ENCODE peak calls at places on chromosomes 7 and 10, in nine cellular contexts. One of them, this sample, is unnamed.

GRCh38 chr7:94491410-94491809 is 18.2 kb upstream of the CASD1 start:
- DNase-seq in Peyer's patch: no peak
- DNase-seq in MM.1S: no peak
- DNase-seq in fibroblast of mammary gland: no peak
- DNase-seq in BE2C: no peak
- DNase-seq in right lobe of liver: no peak
- DNase-seq in left ventricle myocardium inferior: no peak
- DNase-seq in fibroblast of villous mesenchyme: no peak
- DNase-seq in spleen: no peak
- DNase-seq in this sample: no peak

GRCh38 chr10:132729810-132730565 is 56.0 kb downstream of the NKX6-2 start:
- DNase-seq in BE2C: peak
- DNase-seq in Peyer's patch: no peak
- DNase-seq in spleen: no peak
- DNase-seq in fibroblast of mammary gland: no peak
- DNase-seq in right lobe of liver: no peak
- DNase-seq in fibroblast of villous mesenchyme: no peak
- DNase-seq in left ventricle myocardium inferior: no peak
- DNase-seq in MM.1S: no peak
- DNase-seq in this sample: no peak

GRCh38 chr10:59817806-59818205 is 64.6 kb upstream of the MRLN start:
- DNase-seq in left ventricle myocardium inferior: no peak
- DNase-seq in BE2C: peak
- DNase-seq in fibroblast of villous mesenchyme: no peak
- DNase-seq in MM.1S: no peak
- DNase-seq in fibroblast of mammary gland: peak
- DNase-seq in Peyer's patch: no peak
- DNase-seq in spleen: no peak
- DNase-seq in right lobe of liver: no peak
- DNase-seq in this sample: peak

GRCh38 chr7:132134814-132135445 is 441.3 kb downstream of the PLXNA4 start:
- DNase-seq in Peyer's patch: no peak
- DNase-seq in fibroblast of villous mesenchyme: no peak
- DNase-seq in left ventricle myocardium inferior: no peak
- DNase-seq in spleen: peak
- DNase-seq in fibroblast of mammary gland: no peak
- DNase-seq in BE2C: no peak
- DNase-seq in right lobe of liver: no peak
- DNase-seq in MM.1S: no peak
- DNase-seq in this sample: no peak

GRCh38 chr10:93495654-93496321 is 624 bp upstream of the CEP55 start:
- DNase-seq in fibroblast of mammary gland: peak
- DNase-seq in spleen: peak
- DNase-seq in Peyer's patch: peak
- DNase-seq in right lobe of liver: peak
- DNase-seq in left ventricle myocardium inferior: no peak
- DNase-seq in MM.1S: no peak
- DNase-seq in fibroblast of villous mesenchyme: no peak
- DNase-seq in BE2C: peak
- DNase-seq in this sample: no peak

GRCh38 chr10:101839421-101840063 is 4.1 kb downstream of the KCNIP2 start:
- DNase-seq in Peyer's patch: peak
- DNase-seq in BE2C: peak
- DNase-seq in MM.1S: no peak
- DNase-seq in left ventricle myocardium inferior: peak
- DNase-seq in fibroblast of villous mesenchyme: no peak
- DNase-seq in spleen: peak
- DNase-seq in right lobe of liver: peak
- DNase-seq in fibroblast of mammary gland: peak
- DNase-seq in this sample: peak

GRCh38 chr7:30795161-30795943 is 24.1 kb downstream of the MINDY4 start:
- DNase-seq in spleen: no peak
- DNase-seq in fibroblast of mammary gland: no peak
- DNase-seq in right lobe of liver: no peak
- DNase-seq in MM.1S: peak
- DNase-seq in fibroblast of villous mesenchyme: no peak
- DNase-seq in BE2C: no peak
- DNase-seq in Peyer's patch: no peak
- DNase-seq in left ventricle myocardium inferior: no peak
- DNase-seq in this sample: no peak

GRCh38 chr10:130553846-130554245 is 417.7 kb downstream of the GLRX3 start:
- DNase-seq in Peyer's patch: no peak
- DNase-seq in left ventricle myocardium inferior: no peak
- DNase-seq in fibroblast of villous mesenchyme: no peak
- DNase-seq in fibroblast of mammary gland: no peak
- DNase-seq in right lobe of liver: no peak
- DNase-seq in MM.1S: no peak
- DNase-seq in spleen: no peak
- DNase-seq in BE2C: no peak
- DNase-seq in this sample: no peak

GRCh38 chr10:70054902-70055301 is 2.3 kb downstream of the MACROH2A2 start:
- DNase-seq in fibroblast of villous mesenchyme: no peak
- DNase-seq in MM.1S: no peak
- DNase-seq in BE2C: no peak
- DNase-seq in spleen: no peak
- DNase-seq in Peyer's patch: no peak
- DNase-seq in fibroblast of mammary gland: no peak
- DNase-seq in left ventricle myocardium inferior: no peak
- DNase-seq in right lobe of liver: no peak
- DNase-seq in this sample: no peak

GRCh38 chr10:60606343-60607080 is 171.8 kb upstream of the CDK1 start:
- DNase-seq in MM.1S: no peak
- DNase-seq in spleen: no peak
- DNase-seq in right lobe of liver: no peak
- DNase-seq in fibroblast of villous mesenchyme: peak
- DNase-seq in Peyer's patch: no peak
- DNase-seq in fibroblast of mammary gland: peak
- DNase-seq in BE2C: no peak
- DNase-seq in left ventricle myocardium inferior: no peak
- DNase-seq in this sample: peak

GRCh38 chr10:14502451-14502850 is 171.7 kb upstream of the FRMD4A start:
- DNase-seq in MM.1S: no peak
- DNase-seq in spleen: no peak
- DNase-seq in fibroblast of mammary gland: no peak
- DNase-seq in BE2C: no peak
- DNase-seq in Peyer's patch: no peak
- DNase-seq in fibroblast of villous mesenchyme: no peak
- DNase-seq in right lobe of liver: no peak
- DNase-seq in left ventricle myocardium inferior: no peak
- DNase-seq in this sample: no peak

GRCh38 chr10:3231951-3232730 is 59.6 kb upstream of the PITRM1 start:
- DNase-seq in fibroblast of villous mesenchyme: peak
- DNase-seq in fibroblast of mammary gland: peak
- DNase-seq in MM.1S: no peak
- DNase-seq in left ventricle myocardium inferior: no peak
- DNase-seq in Peyer's patch: no peak
- DNase-seq in BE2C: no peak
- DNase-seq in spleen: no peak
- DNase-seq in right lobe of liver: no peak
- DNase-seq in this sample: peak
- TF ChIP-seq CTCF in fibroblast of villous mesenchyme: peak
- TF ChIP-seq CTCF in fibroblast of mammary gland: peak
- TF ChIP-seq CTCF in MM.1S: no peak
- TF ChIP-seq CTCF in left ventricle myocardium inferior: no peak
- TF ChIP-seq CTCF in Peyer's patch: no peak
- TF ChIP-seq CTCF in BE2C: no peak
- TF ChIP-seq CTCF in spleen: no peak
- TF ChIP-seq CTCF in right lobe of liver: no peak
- TF ChIP-seq CTCF in this sample: peak

DNA sequence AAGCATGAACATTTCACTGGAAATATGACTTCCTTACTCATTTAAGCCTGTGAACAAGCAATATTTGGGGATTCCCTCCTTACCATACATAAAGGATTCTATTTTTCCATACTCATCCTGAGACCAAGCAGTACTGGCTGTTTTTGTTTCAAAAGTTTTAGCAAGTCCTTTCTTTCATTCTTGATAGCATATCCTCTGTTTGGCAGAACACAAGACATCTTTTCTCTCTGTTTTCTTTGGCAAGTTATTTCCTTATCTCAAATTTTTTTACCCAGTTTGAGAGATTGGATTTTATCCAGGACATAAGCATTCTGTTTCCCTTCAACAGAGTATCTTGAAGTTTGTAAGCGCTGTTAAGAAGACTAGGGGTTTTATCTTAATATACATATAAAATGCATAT is 3.0 kb upstream of the WASL start:
- DNase-seq in right lobe of liver: no peak
- DNase-seq in fibroblast of mammary gland: no peak
- DNase-seq in BE2C: no peak
- DNase-seq in MM.1S: no peak
- DNase-seq in spleen: no peak
- DNase-seq in left ventricle myocardium inferior: no peak
- DNase-seq in fibroblast of villous mesenchyme: peak
- DNase-seq in Peyer's patch: no peak
- DNase-seq in this sample: peak
- H3K4me3 ChIP-seq in right lobe of liver: no peak
- H3K4me3 ChIP-seq in fibroblast of mammary gland: no peak
- H3K4me3 ChIP-seq in BE2C: no peak
- H3K4me3 ChIP-seq in MM.1S: no peak
- H3K4me3 ChIP-seq in spleen: no peak
- H3K4me3 ChIP-seq in left ventricle myocardium inferior: no peak
- H3K4me3 ChIP-seq in fibroblast of villous mesenchyme: no peak
- H3K4me3 ChIP-seq in Peyer's patch: no peak
- H3K4me3 ChIP-seq in this sample: peak

GRCh38 chr7:40202851-40203250 is 68.0 kb downstream of the SUGCT start:
- DNase-seq in BE2C: no peak
- DNase-seq in right lobe of liver: no peak
- DNase-seq in Peyer's patch: no peak
- DNase-seq in left ventricle myocardium inferior: no peak
- DNase-seq in fibroblast of villous mesenchyme: no peak
- DNase-seq in fibroblast of mammary gland: no peak
- DNase-seq in MM.1S: no peak
- DNase-seq in spleen: no peak
- DNase-seq in this sample: no peak

GRCh38 chr7:40200791-40201190 is 66.0 kb downstream of the SUGCT start:
- DNase-seq in MM.1S: no peak
- DNase-seq in BE2C: no peak
- DNase-seq in left ventricle myocardium inferior: no peak
- DNase-seq in fibroblast of mammary gland: peak
- DNase-seq in right lobe of liver: no peak
- DNase-seq in fibroblast of villous mesenchyme: peak
- DNase-seq in Peyer's patch: no peak
- DNase-seq in spleen: no peak
- DNase-seq in this sample: peak

GRCh38 chr7:40197527-40197926 is 62.7 kb downstream of the SUGCT start:
- DNase-seq in fibroblast of mammary gland: peak
- DNase-seq in fibroblast of villous mesenchyme: no peak
- DNase-seq in right lobe of liver: no peak
- DNase-seq in left ventricle myocardium inferior: no peak
- DNase-seq in spleen: no peak
- DNase-seq in Peyer's patch: no peak
- DNase-seq in BE2C: no peak
- DNase-seq in MM.1S: no peak
- DNase-seq in this sample: no peak

GRCh38 chr7:40194743-40195142 is 59.9 kb downstream of the SUGCT start:
- DNase-seq in right lobe of liver: no peak
- DNase-seq in fibroblast of villous mesenchyme: peak
- DNase-seq in MM.1S: no peak
- DNase-seq in spleen: no peak
- DNase-seq in left ventricle myocardium inferior: no peak
- DNase-seq in fibroblast of mammary gland: peak
- DNase-seq in BE2C: no peak
- DNase-seq in Peyer's patch: no peak
- DNase-seq in this sample: peak

DNA sequence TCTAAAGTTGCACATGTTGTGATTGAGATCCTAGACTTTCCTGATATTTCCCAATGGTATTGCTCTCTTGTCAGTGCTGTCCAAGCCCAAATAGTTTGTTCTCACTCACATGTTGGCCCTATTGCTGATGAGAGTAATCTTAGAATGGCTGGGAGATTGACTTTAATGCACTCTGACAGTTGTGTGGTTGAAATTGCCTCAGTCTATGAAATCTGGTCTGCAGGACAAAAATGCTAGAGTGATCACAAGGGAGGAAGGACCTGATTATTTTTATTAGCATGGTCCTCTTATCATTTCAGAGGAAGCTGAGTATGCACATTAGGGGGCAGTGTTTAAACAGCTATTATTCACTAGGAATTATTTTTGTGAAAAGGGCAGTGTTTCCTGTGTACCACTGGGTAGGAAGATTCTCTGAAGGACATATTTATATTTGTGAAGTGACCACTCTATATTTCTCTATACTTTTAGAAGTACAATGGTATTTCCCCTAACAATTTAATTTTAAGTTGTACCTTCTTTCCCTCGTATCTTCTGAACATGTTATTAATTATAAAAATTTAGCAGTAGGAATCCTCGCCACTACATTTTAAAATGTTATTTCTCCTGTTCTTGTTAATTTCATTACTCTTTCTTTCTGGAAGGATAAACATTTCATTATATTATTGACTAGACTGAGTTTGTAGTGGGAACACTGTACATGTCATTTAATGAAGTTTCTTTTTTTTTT is 64.4 kb downstream of the SUGCT start:
- DNase-seq in Peyer's patch: no peak
- DNase-seq in BE2C: no peak
- DNase-seq in fibroblast of mammary gland: peak
- DNase-seq in spleen: no peak
- DNase-seq in fibroblast of villous mesenchyme: peak
- DNase-seq in MM.1S: peak
- DNase-seq in right lobe of liver: no peak
- DNase-seq in left ventricle myocardium inferior: no peak
- DNase-seq in this sample: peak
- TF ChIP-seq CTCF in Peyer's patch: no peak
- TF ChIP-seq CTCF in BE2C: peak
- TF ChIP-seq CTCF in fibroblast of mammary gland: peak
- TF ChIP-seq CTCF in spleen: no peak
- TF ChIP-seq CTCF in fibroblast of villous mesenchyme: peak
- TF ChIP-seq CTCF in MM.1S: peak
- TF ChIP-seq CTCF in right lobe of liver: peak
- TF ChIP-seq CTCF in left ventricle myocardium inferior: peak
- TF ChIP-seq CTCF in this sample: peak

GRCh38 chr7:47216439-47216838 is 365.5 kb downstream of the TNS3 start:
- DNase-seq in Peyer's patch: no peak
- DNase-seq in spleen: no peak
- DNase-seq in fibroblast of villous mesenchyme: no peak
- DNase-seq in left ventricle myocardium inferior: no peak
- DNase-seq in fibroblast of mammary gland: no peak
- DNase-seq in right lobe of liver: no peak
- DNase-seq in MM.1S: no peak
- DNase-seq in BE2C: no peak
- DNase-seq in this sample: no peak

GRCh38 chr7:47217086-47217485 is 364.8 kb downstream of the TNS3 start:
- DNase-seq in fibroblast of villous mesenchyme: no peak
- DNase-seq in BE2C: no peak
- DNase-seq in right lobe of liver: no peak
- DNase-seq in MM.1S: no peak
- DNase-seq in Peyer's patch: no peak
- DNase-seq in fibroblast of mammary gland: no peak
- DNase-seq in left ventricle myocardium inferior: no peak
- DNase-seq in spleen: no peak
- DNase-seq in this sample: no peak

GRCh38 chr7:47215640-47216039 is 366.3 kb downstream of the TNS3 start:
- DNase-seq in Peyer's patch: no peak
- DNase-seq in BE2C: no peak
- DNase-seq in left ventricle myocardium inferior: no peak
- DNase-seq in spleen: no peak
- DNase-seq in fibroblast of villous mesenchyme: no peak
- DNase-seq in MM.1S: no peak
- DNase-seq in right lobe of liver: no peak
- DNase-seq in fibroblast of mammary gland: no peak
- DNase-seq in this sample: no peak

GRCh38 chr7:47217570-47218360 is 364.1 kb downstream of the TNS3 start:
- DNase-seq in fibroblast of mammary gland: no peak
- DNase-seq in MM.1S: no peak
- DNase-seq in right lobe of liver: no peak
- DNase-seq in spleen: no peak
- DNase-seq in fibroblast of villous mesenchyme: no peak
- DNase-seq in left ventricle myocardium inferior: no peak
- DNase-seq in BE2C: no peak
- DNase-seq in Peyer's patch: no peak
- DNase-seq in this sample: no peak

GRCh38 chr7:47218378-47219176 is 363.3 kb downstream of the TNS3 start:
- DNase-seq in left ventricle myocardium inferior: no peak
- DNase-seq in Peyer's patch: no peak
- DNase-seq in MM.1S: no peak
- DNase-seq in BE2C: no peak
- DNase-seq in fibroblast of villous mesenchyme: peak
- DNase-seq in spleen: no peak
- DNase-seq in fibroblast of mammary gland: peak
- DNase-seq in right lobe of liver: no peak
- DNase-seq in this sample: no peak
- H3K4me3 ChIP-seq in left ventricle myocardium inferior: no peak
- H3K4me3 ChIP-seq in Peyer's patch: no peak
- H3K4me3 ChIP-seq in MM.1S: no peak
- H3K4me3 ChIP-seq in BE2C: no peak
- H3K4me3 ChIP-seq in fibroblast of villous mesenchyme: no peak
- H3K4me3 ChIP-seq in spleen: no peak
- H3K4me3 ChIP-seq in fibroblast of mammary gland: no peak
- H3K4me3 ChIP-seq in right lobe of liver: no peak
- H3K4me3 ChIP-seq in this sample: no peak